ENCODE peak calls at places on chromosomes 11 and 22, in eight cellular contexts. One of them, this sample, is unnamed.
A peak's percentile ranks its signal among the peaks of the same experiment; 100 is the strongest.

GRCh38 chr11:83072689-83073242 is 1.1 kb upstream of the RAB30 start:
- DNase-seq in endothelial cell of umbilical vein: no peak
- DNase-seq in HCT116: no peak
- DNase-seq in suprapubic skin: no peak
- DNase-seq in stomach: no peak
- DNase-seq in spleen: no peak
- DNase-seq in SK-N-SH: no peak
- DNase-seq in upper lobe of left lung: no peak
- DNase-seq in this sample: no peak

GRCh38 chr22:50186789-50187523 is 1.2 kb downstream of the TRABD start:
- DNase-seq in endothelial cell of umbilical vein: no peak
- DNase-seq in HCT116: no peak
- DNase-seq in suprapubic skin: no peak
- DNase-seq in stomach: peak; percentile 51
- DNase-seq in spleen: peak; percentile 88
- DNase-seq in SK-N-SH: no peak
- DNase-seq in upper lobe of left lung: no peak
- DNase-seq in this sample: no peak

GRCh38 chr11:79762271-79762935 is 321.6 kb upstream of the TENM4 start:
- DNase-seq in endothelial cell of umbilical vein: no peak
- DNase-seq in HCT116: no peak
- DNase-seq in suprapubic skin: no peak
- DNase-seq in stomach: no peak
- DNase-seq in spleen: no peak
- DNase-seq in SK-N-SH: no peak
- DNase-seq in upper lobe of left lung: no peak
- DNase-seq in this sample: no peak

GRCh38 chr11:106540001-106540400 is 462.5 kb downstream of the AASDHPPT start:
- DNase-seq in endothelial cell of umbilical vein: no peak
- DNase-seq in HCT116: no peak
- DNase-seq in suprapubic skin: no peak
- DNase-seq in stomach: no peak
- DNase-seq in spleen: no peak
- DNase-seq in SK-N-SH: no peak
- DNase-seq in upper lobe of left lung: no peak
- DNase-seq in this sample: no peak

GRCh38 chr22:50506611-50507420 is 686 bp downstream of the LMF2 start:
- DNase-seq in endothelial cell of umbilical vein: no peak
- DNase-seq in HCT116: no peak
- DNase-seq in suprapubic skin: peak; percentile 82
- DNase-seq in stomach: no peak
- DNase-seq in spleen: peak; percentile 91
- DNase-seq in SK-N-SH: no peak
- DNase-seq in upper lobe of left lung: no peak
- DNase-seq in this sample: no peak

GRCh38 chr22:46103181-46103580 is 47.1 kb upstream of the PPARA start:
- DNase-seq in endothelial cell of umbilical vein: no peak
- DNase-seq in HCT116: no peak
- DNase-seq in suprapubic skin: no peak
- DNase-seq in stomach: no peak
- DNase-seq in spleen: no peak
- DNase-seq in SK-N-SH: no peak
- DNase-seq in upper lobe of left lung: no peak
- DNase-seq in this sample: no peak

GRCh38 chr11:18106688-18107087 is 806 bp upstream of the SAAL1 start:
- DNase-seq in endothelial cell of umbilical vein: peak; percentile 6
- DNase-seq in HCT116: no peak
- DNase-seq in suprapubic skin: no peak
- DNase-seq in stomach: no peak
- DNase-seq in spleen: no peak
- DNase-seq in SK-N-SH: no peak
- DNase-seq in upper lobe of left lung: no peak
- DNase-seq in this sample: no peak

GRCh38 chr22:30785527-30785926 is 90.9 kb downstream of the OSBP2 start:
- DNase-seq in endothelial cell of umbilical vein: no peak
- DNase-seq in HCT116: no peak
- DNase-seq in suprapubic skin: no peak
- DNase-seq in stomach: no peak
- DNase-seq in spleen: no peak
- DNase-seq in SK-N-SH: no peak
- DNase-seq in upper lobe of left lung: no peak
- DNase-seq in this sample: no peak

GRCh38 chr11:26247340-26247739 is 84.6 kb upstream of the ANO3 start:
- DNase-seq in endothelial cell of umbilical vein: no peak
- DNase-seq in HCT116: no peak
- DNase-seq in suprapubic skin: no peak
- DNase-seq in stomach: no peak
- DNase-seq in spleen: no peak
- DNase-seq in SK-N-SH: peak; percentile 45
- DNase-seq in upper lobe of left lung: no peak
- DNase-seq in this sample: no peak

GRCh38 chr11:111327908-111328624 is 29.7 kb downstream of the POU2AF3 start:
- DNase-seq in endothelial cell of umbilical vein: no peak
- DNase-seq in HCT116: no peak
- DNase-seq in suprapubic skin: no peak
- DNase-seq in stomach: peak; percentile 91
- DNase-seq in spleen: no peak
- DNase-seq in SK-N-SH: no peak
- DNase-seq in upper lobe of left lung: peak; percentile 94
- DNase-seq in this sample: no peak

GRCh38 chr11:8242480-8243280 is 21.0 kb downstream of the LMO1 start:
- DNase-seq in endothelial cell of umbilical vein: no peak
- DNase-seq in HCT116: no peak
- DNase-seq in suprapubic skin: no peak
- DNase-seq in stomach: no peak
- DNase-seq in spleen: no peak
- DNase-seq in SK-N-SH: peak; percentile 65
- DNase-seq in upper lobe of left lung: no peak
- DNase-seq in this sample: no peak

GRCh38 chr11:125079151-125079877 is 16.2 kb downstream of the SLC37A2 start:
- DNase-seq in endothelial cell of umbilical vein: no peak
- DNase-seq in HCT116: no peak
- DNase-seq in suprapubic skin: no peak
- DNase-seq in stomach: no peak
- DNase-seq in spleen: no peak
- DNase-seq in SK-N-SH: no peak
- DNase-seq in upper lobe of left lung: no peak
- DNase-seq in this sample: no peak

DNA sequence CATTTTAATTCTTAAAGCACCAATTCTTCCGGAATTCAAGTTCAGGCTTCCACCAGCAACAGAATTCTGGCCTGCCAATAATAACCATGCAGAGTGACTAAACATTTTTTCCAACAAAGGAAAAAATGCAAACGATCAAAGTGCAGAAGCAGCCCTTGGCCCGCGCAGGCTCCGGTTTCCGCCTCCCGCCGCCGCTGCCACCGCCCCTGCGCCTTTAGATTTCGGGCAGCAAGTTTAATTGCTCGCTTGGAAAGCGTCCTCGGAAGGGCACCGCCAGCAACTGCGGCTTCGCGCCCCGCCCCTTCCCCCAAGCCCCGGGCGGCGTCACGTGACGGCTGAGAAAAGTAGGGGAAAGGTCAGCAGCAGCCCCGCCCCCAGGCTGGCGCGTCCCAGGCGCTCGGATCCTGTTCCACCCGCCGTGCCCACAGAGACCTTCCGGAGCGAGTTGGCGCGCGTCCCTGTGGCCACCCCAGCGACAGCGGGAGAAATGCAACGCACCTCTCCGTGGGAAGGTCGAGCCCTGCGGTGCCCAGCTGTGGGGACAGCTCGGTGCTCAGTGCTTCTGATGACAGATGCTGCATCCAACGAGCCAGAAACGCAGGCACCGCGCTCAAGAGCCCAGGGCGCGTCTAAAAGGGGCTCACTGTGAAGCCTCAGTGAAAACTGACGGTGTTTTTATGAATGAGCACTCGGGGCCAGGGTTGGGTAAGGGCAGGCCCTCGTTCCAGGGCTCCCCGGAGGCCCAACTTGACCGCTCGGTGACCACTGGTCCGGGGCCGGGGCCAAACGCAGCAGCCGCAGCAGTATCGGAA is 2.5 kb downstream of the CPT1A start:
- DNase-seq in endothelial cell of umbilical vein: peak; percentile 98
- DNase-seq in HCT116: peak; percentile 69
- DNase-seq in suprapubic skin: peak; percentile 98
- DNase-seq in stomach: peak; percentile 98
- DNase-seq in spleen: peak; percentile 99
- DNase-seq in SK-N-SH: peak; percentile 98
- DNase-seq in upper lobe of left lung: peak; percentile 98
- DNase-seq in this sample: no peak
- TF ChIP-seq POLR2AphosphoS5 in endothelial cell of umbilical vein: peak; percentile 73
- TF ChIP-seq POLR2AphosphoS5 in HCT116: peak; percentile 50
- TF ChIP-seq POLR2AphosphoS5 in suprapubic skin: peak; percentile 96
- TF ChIP-seq POLR2AphosphoS5 in stomach: peak; percentile 89
- TF ChIP-seq POLR2AphosphoS5 in spleen: peak; percentile 94
- TF ChIP-seq POLR2AphosphoS5 in SK-N-SH: peak; percentile 65
- TF ChIP-seq POLR2AphosphoS5 in upper lobe of left lung: peak; percentile 90
- TF ChIP-seq POLR2AphosphoS5 in this sample: peak; percentile 72

GRCh38 chr22:32747588-32747987 is 53.9 kb upstream of the TIMP3 start:
- DNase-seq in endothelial cell of umbilical vein: no peak
- DNase-seq in HCT116: no peak
- DNase-seq in suprapubic skin: no peak
- DNase-seq in stomach: no peak
- DNase-seq in spleen: no peak
- DNase-seq in SK-N-SH: no peak
- DNase-seq in upper lobe of left lung: no peak
- DNase-seq in this sample: no peak
- H3K4me3 ChIP-seq in endothelial cell of umbilical vein: no peak overlapping the region
- H3K4me3 ChIP-seq in HCT116: no peak overlapping the region
- H3K4me3 ChIP-seq in suprapubic skin: no peak overlapping the region
- H3K4me3 ChIP-seq in stomach: no peak overlapping the region
- H3K4me3 ChIP-seq in spleen: no peak overlapping the region
- H3K4me3 ChIP-seq in SK-N-SH: no peak overlapping the region
- H3K4me3 ChIP-seq in upper lobe of left lung: no peak overlapping the region
- H3K4me3 ChIP-seq in this sample: no peak overlapping the region

GRCh38 chr11:62492586-62492985 is 54.0 kb downstream of the AHNAK start:
- DNase-seq in endothelial cell of umbilical vein: no peak
- DNase-seq in HCT116: no peak
- DNase-seq in suprapubic skin: no peak
- DNase-seq in stomach: no peak
- DNase-seq in spleen: no peak
- DNase-seq in SK-N-SH: no peak
- DNase-seq in upper lobe of left lung: no peak
- DNase-seq in this sample: no peak

GRCh38 chr11:62487698-62488551 is 58.7 kb downstream of the AHNAK start:
- DNase-seq in endothelial cell of umbilical vein: peak; percentile 27
- DNase-seq in HCT116: no peak
- DNase-seq in suprapubic skin: no peak
- DNase-seq in stomach: no peak
- DNase-seq in spleen: no peak
- DNase-seq in SK-N-SH: no peak
- DNase-seq in upper lobe of left lung: no peak
- DNase-seq in this sample: no peak

GRCh38 chr11:62491571-62492329 is 54.9 kb downstream of the AHNAK start:
- DNase-seq in endothelial cell of umbilical vein: no peak
- DNase-seq in HCT116: no peak
- DNase-seq in suprapubic skin: no peak
- DNase-seq in stomach: no peak
- DNase-seq in spleen: no peak
- DNase-seq in SK-N-SH: no peak
- DNase-seq in upper lobe of left lung: no peak
- DNase-seq in this sample: no peak

GRCh38 chr11:62487136-62487535 is 59.5 kb downstream of the AHNAK start:
- DNase-seq in endothelial cell of umbilical vein: no peak
- DNase-seq in HCT116: no peak
- DNase-seq in suprapubic skin: no peak
- DNase-seq in stomach: no peak
- DNase-seq in spleen: no peak
- DNase-seq in SK-N-SH: no peak
- DNase-seq in upper lobe of left lung: no peak
- DNase-seq in this sample: no peak

GRCh38 chr11:62489204-62489603 is 57.4 kb downstream of the AHNAK start:
- DNase-seq in endothelial cell of umbilical vein: no peak
- DNase-seq in HCT116: no peak
- DNase-seq in suprapubic skin: no peak
- DNase-seq in stomach: no peak
- DNase-seq in spleen: no peak
- DNase-seq in SK-N-SH: no peak
- DNase-seq in upper lobe of left lung: no peak
- DNase-seq in this sample: no peak
- H3K27ac ChIP-seq in endothelial cell of umbilical vein: no peak overlapping the region
- H3K27ac ChIP-seq in HCT116: no peak overlapping the region
- H3K27ac ChIP-seq in suprapubic skin: no peak overlapping the region
- H3K27ac ChIP-seq in stomach: no peak overlapping the region
- H3K27ac ChIP-seq in spleen: no peak overlapping the region
- H3K27ac ChIP-seq in SK-N-SH: no peak overlapping the region
- H3K27ac ChIP-seq in upper lobe of left lung: no peak overlapping the region
- H3K27ac ChIP-seq in this sample: no peak overlapping the region

GRCh38 chr22:19123936-19124335 is 1.7 kb upstream of the DGCR2 start:
- DNase-seq in endothelial cell of umbilical vein: no peak
- DNase-seq in HCT116: no peak
- DNase-seq in suprapubic skin: no peak
- DNase-seq in stomach: no peak
- DNase-seq in spleen: no peak
- DNase-seq in SK-N-SH: no peak
- DNase-seq in upper lobe of left lung: no peak
- DNase-seq in this sample: no peak

GRCh38 chr22:19120829-19121630 is 1.2 kb downstream of the DGCR2 start:
- DNase-seq in endothelial cell of umbilical vein: no peak
- DNase-seq in HCT116: peak; percentile 27
- DNase-seq in suprapubic skin: no peak
- DNase-seq in stomach: peak; percentile 66
- DNase-seq in spleen: peak; percentile 77
- DNase-seq in SK-N-SH: no peak
- DNase-seq in upper lobe of left lung: peak; percentile 82
- DNase-seq in this sample: no peak

GRCh38 chr22:19121631-19122142 is 525 bp downstream of the DGCR2 start:
- DNase-seq in endothelial cell of umbilical vein: peak; percentile 54
- DNase-seq in HCT116: no peak
- DNase-seq in suprapubic skin: no peak
- DNase-seq in stomach: peak; percentile 65
- DNase-seq in spleen: peak; percentile 91
- DNase-seq in SK-N-SH: peak; percentile 77
- DNase-seq in upper lobe of left lung: peak; percentile 69
- DNase-seq in this sample: no peak

GRCh38 chr22:19122752-19123492 is 710 bp upstream of the DGCR2 start:
- DNase-seq in endothelial cell of umbilical vein: no peak
- DNase-seq in HCT116: no peak
- DNase-seq in suprapubic skin: no peak
- DNase-seq in stomach: peak; percentile 49
- DNase-seq in spleen: no peak
- DNase-seq in SK-N-SH: peak; percentile 63
- DNase-seq in upper lobe of left lung: peak; percentile 43
- DNase-seq in this sample: no peak

DNA sequence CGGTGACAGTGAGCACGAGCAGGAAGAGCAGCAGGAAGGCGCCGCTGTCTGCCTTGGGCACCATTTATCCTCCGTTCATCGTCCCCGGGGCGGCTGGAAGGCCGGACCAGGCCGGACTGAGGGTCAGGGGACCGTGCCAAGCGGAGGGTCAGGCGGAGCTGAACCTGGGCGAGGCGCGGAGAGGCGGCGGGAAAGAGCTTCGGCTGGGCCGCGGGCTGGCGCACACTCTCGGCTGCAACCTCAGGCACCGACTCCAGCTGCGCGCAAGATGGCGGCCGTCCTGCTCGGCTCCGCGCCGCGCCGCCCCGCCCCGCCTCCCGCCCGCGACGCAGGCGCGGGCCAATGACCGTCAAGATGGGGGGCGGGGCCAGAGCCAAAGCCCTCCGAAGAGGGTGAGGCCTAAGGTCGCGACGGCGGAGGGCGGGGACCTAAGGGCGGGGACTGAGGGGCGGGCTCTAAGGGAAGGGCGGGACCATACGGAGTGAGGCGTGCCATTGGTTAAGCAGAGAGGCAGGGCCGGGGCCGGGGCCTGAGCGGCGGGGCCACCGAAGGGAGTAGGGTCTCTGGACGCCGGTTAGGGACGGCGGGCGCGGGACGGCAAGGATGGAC is at the start of gene DGCR2:
- DNase-seq in endothelial cell of umbilical vein: peak; percentile 97
- DNase-seq in HCT116: peak; percentile 89
- DNase-seq in suprapubic skin: peak; percentile 98
- DNase-seq in stomach: peak; percentile 98
- DNase-seq in spleen: peak; percentile 99
- DNase-seq in SK-N-SH: peak; percentile 100
- DNase-seq in upper lobe of left lung: peak; percentile 98
- DNase-seq in this sample: peak; percentile 58
- TF ChIP-seq POLR2AphosphoS5 in endothelial cell of umbilical vein: peak; percentile 81
- TF ChIP-seq POLR2AphosphoS5 in HCT116: peak; percentile 84
- TF ChIP-seq POLR2AphosphoS5 in suprapubic skin: no peak
- TF ChIP-seq POLR2AphosphoS5 in stomach: peak; percentile 16
- TF ChIP-seq POLR2AphosphoS5 in spleen: peak; percentile 86
- TF ChIP-seq POLR2AphosphoS5 in SK-N-SH: peak; percentile 68
- TF ChIP-seq POLR2AphosphoS5 in upper lobe of left lung: peak; percentile 78
- TF ChIP-seq POLR2AphosphoS5 in this sample: peak; percentile 73